ENCODE peak calls at places on chromosomes 5 and 9, in eight cellular contexts. One of them, this sample, is unnamed.

GRCh38 chr5:169296456-169297220 is 4.3 kb downstream of the SLIT3 start:
- DNase-seq in tibial nerve: peak; percentile 60
- DNase-seq in pancreas: no peak
- DNase-seq in esophagus squamous epithelium: no peak
- DNase-seq in psoas muscle: peak; percentile 18
- DNase-seq in fibroblast of pulmonary artery: peak; percentile 30
- DNase-seq in neural progenitor cell: no peak
- DNase-seq in lower leg skin: no peak
- DNase-seq in this sample: no peak

GRCh38 chr5:155728857-155729683 is 597.9 kb upstream of the SGCD start:
- DNase-seq in tibial nerve: no peak
- DNase-seq in pancreas: no peak
- DNase-seq in esophagus squamous epithelium: no peak
- DNase-seq in psoas muscle: no peak
- DNase-seq in fibroblast of pulmonary artery: no peak
- DNase-seq in neural progenitor cell: peak; percentile 75
- DNase-seq in lower leg skin: no peak
- DNase-seq in this sample: peak; percentile 19

GRCh38 chr5:154923441-154924430 is 14.3 kb downstream of the GEMIN5 start:
- DNase-seq in tibial nerve: no peak
- DNase-seq in pancreas: no peak
- DNase-seq in esophagus squamous epithelium: no peak
- DNase-seq in psoas muscle: no peak
- DNase-seq in fibroblast of pulmonary artery: no peak
- DNase-seq in neural progenitor cell: no peak
- DNase-seq in lower leg skin: no peak
- DNase-seq in this sample: no peak

GRCh38 chr9:84277646-84278045 is 62.9 kb downstream of the SLC28A3 start:
- DNase-seq in tibial nerve: no peak
- DNase-seq in pancreas: no peak
- DNase-seq in esophagus squamous epithelium: no peak
- DNase-seq in psoas muscle: no peak
- DNase-seq in fibroblast of pulmonary artery: no peak
- DNase-seq in neural progenitor cell: no peak
- DNase-seq in lower leg skin: no peak
- DNase-seq in this sample: no peak

GRCh38 chr9:70490478-70490877 is 76.0 kb upstream of the KLF9 start:
- DNase-seq in tibial nerve: no peak
- DNase-seq in pancreas: no peak
- DNase-seq in esophagus squamous epithelium: no peak
- DNase-seq in psoas muscle: no peak
- DNase-seq in fibroblast of pulmonary artery: no peak
- DNase-seq in neural progenitor cell: no peak
- DNase-seq in lower leg skin: no peak
- DNase-seq in this sample: no peak

GRCh38 chr9:78601957-78602565 is 305.1 kb downstream of the PSAT1 start:
- DNase-seq in tibial nerve: peak; percentile 20
- DNase-seq in pancreas: no peak
- DNase-seq in esophagus squamous epithelium: no peak
- DNase-seq in psoas muscle: no peak
- DNase-seq in fibroblast of pulmonary artery: peak; percentile 71
- DNase-seq in neural progenitor cell: peak; percentile 65
- DNase-seq in lower leg skin: no peak
- DNase-seq in this sample: peak; percentile 55

GRCh38 chr5:96823060-96823459 is 15.3 kb upstream of the ERAP1 start:
- DNase-seq in tibial nerve: no peak
- DNase-seq in pancreas: no peak
- DNase-seq in esophagus squamous epithelium: no peak
- DNase-seq in psoas muscle: no peak
- DNase-seq in fibroblast of pulmonary artery: no peak
- DNase-seq in neural progenitor cell: no peak
- DNase-seq in lower leg skin: no peak
- DNase-seq in this sample: no peak

GRCh38 chr5:173175523-173175922 is 31.2 kb downstream of the BNIP1 start:
- DNase-seq in tibial nerve: no peak
- DNase-seq in pancreas: no peak
- DNase-seq in esophagus squamous epithelium: no peak
- DNase-seq in psoas muscle: no peak
- DNase-seq in fibroblast of pulmonary artery: no peak
- DNase-seq in neural progenitor cell: peak; percentile 8
- DNase-seq in lower leg skin: no peak
- DNase-seq in this sample: no peak

GRCh38 chr9:92736816-92737606 is 27.6 kb downstream of the BICD2 start:
- DNase-seq in tibial nerve: no peak
- DNase-seq in pancreas: no peak
- DNase-seq in esophagus squamous epithelium: no peak
- DNase-seq in psoas muscle: no peak
- DNase-seq in fibroblast of pulmonary artery: peak; percentile 66
- DNase-seq in neural progenitor cell: no peak
- DNase-seq in lower leg skin: no peak
- DNase-seq in this sample: no peak

GRCh38 chr5:112626079-112626478 is 111.6 kb upstream of the APC start:
- DNase-seq in tibial nerve: no peak
- DNase-seq in pancreas: no peak
- DNase-seq in esophagus squamous epithelium: no peak
- DNase-seq in psoas muscle: no peak
- DNase-seq in fibroblast of pulmonary artery: no peak
- DNase-seq in neural progenitor cell: no peak
- DNase-seq in lower leg skin: no peak
- DNase-seq in this sample: no peak

GRCh38 chr5:158695595-158696330 is 404.0 kb downstream of the EBF1 start:
- DNase-seq in tibial nerve: peak; percentile 80
- DNase-seq in pancreas: peak; percentile 37
- DNase-seq in esophagus squamous epithelium: no peak
- DNase-seq in psoas muscle: peak; percentile 67
- DNase-seq in fibroblast of pulmonary artery: peak; percentile 78
- DNase-seq in neural progenitor cell: peak; percentile 83
- DNase-seq in lower leg skin: peak; percentile 71
- DNase-seq in this sample: peak; percentile 84

GRCh38 chr9:83800236-83801033 is 17.1 kb downstream of the GKAP1 start:
- DNase-seq in tibial nerve: no peak
- DNase-seq in pancreas: no peak
- DNase-seq in esophagus squamous epithelium: no peak
- DNase-seq in psoas muscle: no peak
- DNase-seq in fibroblast of pulmonary artery: no peak
- DNase-seq in neural progenitor cell: no peak
- DNase-seq in lower leg skin: no peak
- DNase-seq in this sample: no peak

GRCh38 chr9:134341306-134341705 is 15.1 kb downstream of the RXRA start:
- DNase-seq in tibial nerve: no peak
- DNase-seq in pancreas: peak; percentile 83
- DNase-seq in esophagus squamous epithelium: no peak
- DNase-seq in psoas muscle: no peak
- DNase-seq in fibroblast of pulmonary artery: no peak
- DNase-seq in neural progenitor cell: no peak
- DNase-seq in lower leg skin: no peak
- DNase-seq in this sample: no peak

GRCh38 chr5:160363122-160363521 is 7.3 kb downstream of the C1QTNF2 start:
- DNase-seq in tibial nerve: no peak
- DNase-seq in pancreas: no peak
- DNase-seq in esophagus squamous epithelium: no peak
- DNase-seq in psoas muscle: no peak
- DNase-seq in fibroblast of pulmonary artery: no peak
- DNase-seq in neural progenitor cell: no peak
- DNase-seq in lower leg skin: no peak
- DNase-seq in this sample: no peak

GRCh38 chr5:6551287-6551954 is 81.4 kb downstream of the NSUN2 start:
- DNase-seq in tibial nerve: no peak
- DNase-seq in pancreas: no peak
- DNase-seq in esophagus squamous epithelium: no peak
- DNase-seq in psoas muscle: peak; percentile 83
- DNase-seq in fibroblast of pulmonary artery: no peak
- DNase-seq in neural progenitor cell: no peak
- DNase-seq in lower leg skin: no peak
- DNase-seq in this sample: no peak

GRCh38 chr9:17425379-17425778 is 153.5 kb upstream of the SH3GL2 start:
- DNase-seq in tibial nerve: no peak
- DNase-seq in pancreas: no peak
- DNase-seq in esophagus squamous epithelium: no peak
- DNase-seq in psoas muscle: no peak
- DNase-seq in fibroblast of pulmonary artery: no peak
- DNase-seq in neural progenitor cell: no peak
- DNase-seq in lower leg skin: no peak
- DNase-seq in this sample: no peak

GRCh38 chr5:167893271-167893670 is 398.2 kb upstream of the WWC1 start:
- DNase-seq in tibial nerve: no peak
- DNase-seq in pancreas: no peak
- DNase-seq in esophagus squamous epithelium: no peak
- DNase-seq in psoas muscle: no peak
- DNase-seq in fibroblast of pulmonary artery: no peak
- DNase-seq in neural progenitor cell: no peak
- DNase-seq in lower leg skin: no peak
- DNase-seq in this sample: no peak

GRCh38 chr5:13910637-13911288 is 33.7 kb downstream of the DNAH5 start:
- DNase-seq in tibial nerve: no peak
- DNase-seq in pancreas: no peak
- DNase-seq in esophagus squamous epithelium: no peak
- DNase-seq in psoas muscle: no peak
- DNase-seq in fibroblast of pulmonary artery: no peak
- DNase-seq in neural progenitor cell: no peak
- DNase-seq in lower leg skin: no peak
- DNase-seq in this sample: no peak

GRCh38 chr5:79795764-79796398 is 106.2 kb downstream of the CMYA5 start:
- DNase-seq in tibial nerve: peak; percentile 19
- DNase-seq in pancreas: peak; percentile 17
- DNase-seq in esophagus squamous epithelium: no peak
- DNase-seq in psoas muscle: peak; percentile 35
- DNase-seq in fibroblast of pulmonary artery: peak; percentile 24
- DNase-seq in neural progenitor cell: no peak
- DNase-seq in lower leg skin: no peak
- DNase-seq in this sample: no peak

GRCh38 chr5:127898551-127899213 is 184.9 kb upstream of the SLC12A2 start:
- DNase-seq in tibial nerve: no peak
- DNase-seq in pancreas: no peak
- DNase-seq in esophagus squamous epithelium: no peak
- DNase-seq in psoas muscle: no peak
- DNase-seq in fibroblast of pulmonary artery: peak; percentile 37
- DNase-seq in neural progenitor cell: no peak
- DNase-seq in lower leg skin: no peak
- DNase-seq in this sample: no peak

GRCh38 chr5:57983426-57983825 is 476.5 kb downstream of the PLK2 start:
- DNase-seq in tibial nerve: no peak
- DNase-seq in pancreas: no peak
- DNase-seq in esophagus squamous epithelium: no peak
- DNase-seq in psoas muscle: no peak
- DNase-seq in fibroblast of pulmonary artery: no peak
- DNase-seq in neural progenitor cell: no peak
- DNase-seq in lower leg skin: no peak
- DNase-seq in this sample: no peak

GRCh38 chr5:149452665-149453617 is 73.8 kb upstream of the IL17B start:
- DNase-seq in tibial nerve: no peak
- DNase-seq in pancreas: no peak
- DNase-seq in esophagus squamous epithelium: no peak
- DNase-seq in psoas muscle: peak; percentile 79
- DNase-seq in fibroblast of pulmonary artery: peak; percentile 96
- DNase-seq in neural progenitor cell: peak; percentile 50
- DNase-seq in lower leg skin: peak; percentile 53
- DNase-seq in this sample: no peak
- TF ChIP-seq CTCF in tibial nerve: no peak
- TF ChIP-seq CTCF in pancreas: no peak
- TF ChIP-seq CTCF in esophagus squamous epithelium: no peak
- TF ChIP-seq CTCF in psoas muscle: no peak
- TF ChIP-seq CTCF in fibroblast of pulmonary artery: peak; percentile 26
- TF ChIP-seq CTCF in neural progenitor cell: no peak
- TF ChIP-seq CTCF in lower leg skin: no peak
- TF ChIP-seq CTCF in this sample: no peak

DNA sequence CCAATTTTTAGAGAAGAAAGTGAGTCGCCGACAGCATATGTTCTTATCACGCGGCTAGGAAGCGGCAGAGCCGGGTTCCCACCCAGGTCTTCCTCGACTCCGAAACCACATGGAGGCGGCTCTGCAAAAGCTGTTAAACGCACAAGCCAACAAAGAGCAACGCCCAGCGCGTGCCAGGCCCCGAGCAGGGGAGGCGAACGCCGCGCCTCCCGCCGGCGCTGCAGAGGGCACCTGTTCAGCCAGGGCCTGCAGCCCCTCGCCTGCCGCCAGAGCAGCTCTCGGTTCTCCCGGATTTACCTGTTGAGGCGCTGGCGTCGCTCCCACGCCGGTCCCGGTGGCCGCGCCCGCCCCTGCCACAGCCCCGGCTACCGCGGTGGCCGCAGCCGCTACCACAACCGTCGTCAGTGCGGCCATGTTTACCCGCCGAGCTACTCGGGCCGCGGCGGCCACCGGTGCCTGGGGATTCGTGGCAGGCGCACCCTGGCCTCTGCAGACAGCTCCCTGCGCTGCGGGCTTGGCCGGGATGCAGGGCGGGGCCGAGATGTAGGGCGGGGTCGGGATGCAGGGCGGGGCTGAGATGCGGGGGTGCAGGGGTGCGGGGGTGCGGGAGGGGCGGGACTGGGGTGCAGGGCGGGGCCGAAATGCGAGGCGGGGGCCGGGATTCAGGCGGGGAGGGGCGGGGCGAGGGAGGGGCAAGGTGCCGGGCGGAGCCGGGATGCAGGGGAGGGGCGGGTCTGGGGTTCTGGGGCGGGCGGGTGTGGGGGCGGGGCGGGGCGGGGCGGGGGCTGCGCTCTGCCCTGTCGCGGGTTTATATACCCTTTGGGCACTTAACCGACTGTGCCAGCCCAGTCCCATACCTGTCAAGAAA is at the start of gene CCDC112:
- DNase-seq in tibial nerve: peak; percentile 48
- DNase-seq in pancreas: peak; percentile 88
- DNase-seq in esophagus squamous epithelium: peak; percentile 32
- DNase-seq in psoas muscle: peak; percentile 78
- DNase-seq in fibroblast of pulmonary artery: peak; percentile 76
- DNase-seq in neural progenitor cell: peak; percentile 89
- DNase-seq in lower leg skin: peak; percentile 57
- DNase-seq in this sample: peak; percentile 63
- TF ChIP-seq CTCF in tibial nerve: no peak
- TF ChIP-seq CTCF in pancreas: no peak
- TF ChIP-seq CTCF in esophagus squamous epithelium: no peak
- TF ChIP-seq CTCF in psoas muscle: no peak
- TF ChIP-seq CTCF in fibroblast of pulmonary artery: no peak
- TF ChIP-seq CTCF in neural progenitor cell: no peak
- TF ChIP-seq CTCF in lower leg skin: no peak
- TF ChIP-seq CTCF in this sample: no peak

GRCh38 chr9:36961051-36961450 is 73.0 kb downstream of the PAX5 start:
- DNase-seq in tibial nerve: no peak
- DNase-seq in pancreas: no peak
- DNase-seq in esophagus squamous epithelium: no peak
- DNase-seq in psoas muscle: no peak
- DNase-seq in fibroblast of pulmonary artery: no peak
- DNase-seq in neural progenitor cell: peak; percentile 26
- DNase-seq in lower leg skin: no peak
- DNase-seq in this sample: no peak
- TF ChIP-seq CTCF in tibial nerve: no peak
- TF ChIP-seq CTCF in pancreas: no peak
- TF ChIP-seq CTCF in esophagus squamous epithelium: no peak
- TF ChIP-seq CTCF in psoas muscle: no peak
- TF ChIP-seq CTCF in fibroblast of pulmonary artery: no peak
- TF ChIP-seq CTCF in neural progenitor cell: no peak
- TF ChIP-seq CTCF in lower leg skin: no peak
- TF ChIP-seq CTCF in this sample: no peak

GRCh38 chr5:175921066-175921730 is 46.9 kb downstream of the THOC3 start:
- DNase-seq in tibial nerve: no peak
- DNase-seq in pancreas: no peak
- DNase-seq in esophagus squamous epithelium: no peak
- DNase-seq in psoas muscle: no peak
- DNase-seq in fibroblast of pulmonary artery: no peak
- DNase-seq in neural progenitor cell: peak; percentile 63
- DNase-seq in lower leg skin: no peak
- DNase-seq in this sample: no peak

GRCh38 chr5:175920506-175920865 is 47.6 kb downstream of the THOC3 start:
- DNase-seq in tibial nerve: no peak
- DNase-seq in pancreas: no peak
- DNase-seq in esophagus squamous epithelium: no peak
- DNase-seq in psoas muscle: no peak
- DNase-seq in fibroblast of pulmonary artery: no peak
- DNase-seq in neural progenitor cell: peak; percentile 36
- DNase-seq in lower leg skin: no peak
- DNase-seq in this sample: no peak

GRCh38 chr5:175922192-175922885 is 45.8 kb downstream of the THOC3 start:
- DNase-seq in tibial nerve: no peak
- DNase-seq in pancreas: no peak
- DNase-seq in esophagus squamous epithelium: no peak
- DNase-seq in psoas muscle: no peak
- DNase-seq in fibroblast of pulmonary artery: peak; percentile 74
- DNase-seq in neural progenitor cell: no peak
- DNase-seq in lower leg skin: no peak
- DNase-seq in this sample: no peak
- TF ChIP-seq CTCF in tibial nerve: no peak
- TF ChIP-seq CTCF in pancreas: no peak
- TF ChIP-seq CTCF in esophagus squamous epithelium: no peak
- TF ChIP-seq CTCF in psoas muscle: no peak
- TF ChIP-seq CTCF in fibroblast of pulmonary artery: no peak
- TF ChIP-seq CTCF in neural progenitor cell: no peak
- TF ChIP-seq CTCF in lower leg skin: no peak
- TF ChIP-seq CTCF in this sample: no peak

This sample was measured in endothelial cell.